ENCODE peak calls at places on chromosomes 11 and 22, in four cellular contexts. One of them, this sample, is unnamed.

GRCh38 chr22:37626144-37626543 is 13.3 kb upstream of the SH3BP1 start:
- DNase-seq in effector memory CD4-positive, alpha-beta T cell: no peak
- DNase-seq in stimulated activated CD4-positive, alpha-beta T cell treated with anti-CD3 and anti-CD28 coated beads, TNF-alpha, amount 100 ng/mL, for 4 hours: no peak
- DNase-seq in Panc1: no peak
- DNase-seq in this sample: no peak

GRCh38 chr11:102263604-102264003 is 53.7 kb upstream of the BIRC3 start:
- DNase-seq in stimulated activated CD4-positive, alpha-beta T cell treated with anti-CD3 and anti-CD28 coated beads, TNF-alpha, amount 100 ng/mL, for 4 hours: no peak
- DNase-seq in Panc1: no peak
- DNase-seq in effector memory CD4-positive, alpha-beta T cell: no peak
- DNase-seq in this sample: no peak

GRCh38 chr11:122183933-122184332 is 67.9 kb upstream of the BLID start:
- DNase-seq in stimulated activated CD4-positive, alpha-beta T cell treated with anti-CD3 and anti-CD28 coated beads, TNF-alpha, amount 100 ng/mL, for 4 hours: no peak
- DNase-seq in effector memory CD4-positive, alpha-beta T cell: no peak
- DNase-seq in Panc1: no peak
- DNase-seq in this sample: no peak

GRCh38 chr22:43234299-43234988 is 47.5 kb upstream of the TTLL12 start:
- DNase-seq in effector memory CD4-positive, alpha-beta T cell: no peak
- DNase-seq in stimulated activated CD4-positive, alpha-beta T cell treated with anti-CD3 and anti-CD28 coated beads, TNF-alpha, amount 100 ng/mL, for 4 hours: no peak
- DNase-seq in Panc1: no peak
- DNase-seq in this sample: no peak

GRCh38 chr11:117391181-117391580 is 63.5 kb downstream of the CEP164 start:
- DNase-seq in stimulated activated CD4-positive, alpha-beta T cell treated with anti-CD3 and anti-CD28 coated beads, TNF-alpha, amount 100 ng/mL, for 4 hours: no peak
- DNase-seq in Panc1: no peak
- DNase-seq in effector memory CD4-positive, alpha-beta T cell: no peak
- DNase-seq in this sample: no peak

GRCh38 chr11:130037881-130038601 is 31.7 kb upstream of the APLP2 start:
- DNase-seq in stimulated activated CD4-positive, alpha-beta T cell treated with anti-CD3 and anti-CD28 coated beads, TNF-alpha, amount 100 ng/mL, for 4 hours: no peak
- DNase-seq in effector memory CD4-positive, alpha-beta T cell: no peak
- DNase-seq in Panc1: no peak
- DNase-seq in this sample: peak

GRCh38 chr22:44127353-44127752 is 53.4 kb upstream of the PARVG start:
- DNase-seq in stimulated activated CD4-positive, alpha-beta T cell treated with anti-CD3 and anti-CD28 coated beads, TNF-alpha, amount 100 ng/mL, for 4 hours: no peak
- DNase-seq in effector memory CD4-positive, alpha-beta T cell: no peak
- DNase-seq in Panc1: no peak
- DNase-seq in this sample: no peak

GRCh38 chr22:24803064-24803542 is 2.9 kb upstream of the SGSM1 start:
- DNase-seq in Panc1: peak
- DNase-seq in stimulated activated CD4-positive, alpha-beta T cell treated with anti-CD3 and anti-CD28 coated beads, TNF-alpha, amount 100 ng/mL, for 4 hours: peak
- DNase-seq in effector memory CD4-positive, alpha-beta T cell: peak
- DNase-seq in this sample: no peak

GRCh38 chr11:107457558-107458271 is at the start of gene CWF19L2:
- DNase-seq in effector memory CD4-positive, alpha-beta T cell: peak
- DNase-seq in Panc1: peak
- DNase-seq in stimulated activated CD4-positive, alpha-beta T cell treated with anti-CD3 and anti-CD28 coated beads, TNF-alpha, amount 100 ng/mL, for 4 hours: peak
- DNase-seq in this sample: peak

GRCh38 chr22:49124588-49124987 is 703.1 kb downstream of the BRD1 start:
- DNase-seq in Panc1: no peak
- DNase-seq in stimulated activated CD4-positive, alpha-beta T cell treated with anti-CD3 and anti-CD28 coated beads, TNF-alpha, amount 100 ng/mL, for 4 hours: no peak
- DNase-seq in effector memory CD4-positive, alpha-beta T cell: no peak
- DNase-seq in this sample: no peak

GRCh38 chr22:19723990-19724827 is 870 bp downstream of the GP1BB start:
- DNase-seq in effector memory CD4-positive, alpha-beta T cell: no peak
- DNase-seq in stimulated activated CD4-positive, alpha-beta T cell treated with anti-CD3 and anti-CD28 coated beads, TNF-alpha, amount 100 ng/mL, for 4 hours: no peak
- DNase-seq in Panc1: no peak
- DNase-seq in this sample: no peak

GRCh38 chr11:115760528-115760837 is 256.3 kb upstream of the CADM1 start:
- DNase-seq in effector memory CD4-positive, alpha-beta T cell: no peak
- DNase-seq in stimulated activated CD4-positive, alpha-beta T cell treated with anti-CD3 and anti-CD28 coated beads, TNF-alpha, amount 100 ng/mL, for 4 hours: no peak
- DNase-seq in Panc1: no peak
- DNase-seq in this sample: no peak

GRCh38 chr11:1507381-1508140 is 21.0 kb upstream of the MOB2 start:
- DNase-seq in effector memory CD4-positive, alpha-beta T cell: no peak
- DNase-seq in stimulated activated CD4-positive, alpha-beta T cell treated with anti-CD3 and anti-CD28 coated beads, TNF-alpha, amount 100 ng/mL, for 4 hours: no peak
- DNase-seq in Panc1: no peak
- DNase-seq in this sample: no peak

GRCh38 chr11:116357769-116358544 is 414.8 kb downstream of the BUD13 start:
- DNase-seq in effector memory CD4-positive, alpha-beta T cell: no peak
- DNase-seq in stimulated activated CD4-positive, alpha-beta T cell treated with anti-CD3 and anti-CD28 coated beads, TNF-alpha, amount 100 ng/mL, for 4 hours: no peak
- DNase-seq in Panc1: no peak
- DNase-seq in this sample: no peak

GRCh38 chr11:114291381-114291780 is 4.8 kb upstream of the NNMT start:
- DNase-seq in Panc1: no peak
- DNase-seq in effector memory CD4-positive, alpha-beta T cell: no peak
- DNase-seq in stimulated activated CD4-positive, alpha-beta T cell treated with anti-CD3 and anti-CD28 coated beads, TNF-alpha, amount 100 ng/mL, for 4 hours: no peak
- DNase-seq in this sample: peak

GRCh38 chr22:36853407-36854099 is 7.3 kb upstream of the NCF4 start:
- DNase-seq in effector memory CD4-positive, alpha-beta T cell: peak
- DNase-seq in stimulated activated CD4-positive, alpha-beta T cell treated with anti-CD3 and anti-CD28 coated beads, TNF-alpha, amount 100 ng/mL, for 4 hours: peak
- DNase-seq in Panc1: no peak
- DNase-seq in this sample: no peak

GRCh38 chr11:16860632-16861031 is 122.2 kb downstream of the C11orf58 start:
- DNase-seq in effector memory CD4-positive, alpha-beta T cell: no peak
- DNase-seq in Panc1: no peak
- DNase-seq in stimulated activated CD4-positive, alpha-beta T cell treated with anti-CD3 and anti-CD28 coated beads, TNF-alpha, amount 100 ng/mL, for 4 hours: no peak
- DNase-seq in this sample: no peak

GRCh38 chr11:102603091-102603490 is 22.0 kb downstream of the MMP20 start:
- DNase-seq in stimulated activated CD4-positive, alpha-beta T cell treated with anti-CD3 and anti-CD28 coated beads, TNF-alpha, amount 100 ng/mL, for 4 hours: no peak
- DNase-seq in Panc1: no peak
- DNase-seq in effector memory CD4-positive, alpha-beta T cell: no peak
- DNase-seq in this sample: peak

GRCh38 chr11:123822591-123822990 is 16.4 kb upstream of the OR6M1 start:
- DNase-seq in stimulated activated CD4-positive, alpha-beta T cell treated with anti-CD3 and anti-CD28 coated beads, TNF-alpha, amount 100 ng/mL, for 4 hours: no peak
- DNase-seq in effector memory CD4-positive, alpha-beta T cell: no peak
- DNase-seq in Panc1: no peak
- DNase-seq in this sample: no peak

GRCh38 chr11:57434640-57435546 is 8.0 kb upstream of the SLC43A3 start:
- DNase-seq in stimulated activated CD4-positive, alpha-beta T cell treated with anti-CD3 and anti-CD28 coated beads, TNF-alpha, amount 100 ng/mL, for 4 hours: no peak
- DNase-seq in Panc1: no peak
- DNase-seq in effector memory CD4-positive, alpha-beta T cell: no peak
- DNase-seq in this sample: peak

GRCh38 chr11:94550513-94550912 is 6.8 kb downstream of the FUT4 start:
- DNase-seq in Panc1: no peak
- DNase-seq in effector memory CD4-positive, alpha-beta T cell: no peak
- DNase-seq in stimulated activated CD4-positive, alpha-beta T cell treated with anti-CD3 and anti-CD28 coated beads, TNF-alpha, amount 100 ng/mL, for 4 hours: no peak
- DNase-seq in this sample: no peak

GRCh38 chr11:75476716-75477613 is 44.0 kb upstream of the KLHL35 start:
- DNase-seq in stimulated activated CD4-positive, alpha-beta T cell treated with anti-CD3 and anti-CD28 coated beads, TNF-alpha, amount 100 ng/mL, for 4 hours: no peak
- DNase-seq in Panc1: no peak
- DNase-seq in effector memory CD4-positive, alpha-beta T cell: no peak
- DNase-seq in this sample: no peak

GRCh38 chr22:32202539-32203180 is 2.2 kb downstream of the RFPL2 start:
- DNase-seq in stimulated activated CD4-positive, alpha-beta T cell treated with anti-CD3 and anti-CD28 coated beads, TNF-alpha, amount 100 ng/mL, for 4 hours: no peak
- DNase-seq in effector memory CD4-positive, alpha-beta T cell: no peak
- DNase-seq in Panc1: no peak
- DNase-seq in this sample: peak

GRCh38 chr11:1733716-1734351 is 16.6 kb downstream of the IFITM10 start:
- DNase-seq in stimulated activated CD4-positive, alpha-beta T cell treated with anti-CD3 and anti-CD28 coated beads, TNF-alpha, amount 100 ng/mL, for 4 hours: no peak
- DNase-seq in Panc1: no peak
- DNase-seq in effector memory CD4-positive, alpha-beta T cell: no peak
- DNase-seq in this sample: no peak

GRCh38 chr11:72263363-72263762 is 19.4 kb upstream of the PHOX2A start:
- DNase-seq in Panc1: no peak
- DNase-seq in effector memory CD4-positive, alpha-beta T cell: no peak
- DNase-seq in stimulated activated CD4-positive, alpha-beta T cell treated with anti-CD3 and anti-CD28 coated beads, TNF-alpha, amount 100 ng/mL, for 4 hours: no peak
- DNase-seq in this sample: peak

GRCh38 chr11:86804871-86805415 is 4.6 kb downstream of the PRSS23 start:
- DNase-seq in Panc1: no peak
- DNase-seq in effector memory CD4-positive, alpha-beta T cell: no peak
- DNase-seq in stimulated activated CD4-positive, alpha-beta T cell treated with anti-CD3 and anti-CD28 coated beads, TNF-alpha, amount 100 ng/mL, for 4 hours: no peak
- DNase-seq in this sample: no peak

GRCh38 chr22:27113211-27114030 is 456.0 kb downstream of the MIAT start:
- DNase-seq in Panc1: no peak
- DNase-seq in stimulated activated CD4-positive, alpha-beta T cell treated with anti-CD3 and anti-CD28 coated beads, TNF-alpha, amount 100 ng/mL, for 4 hours: no peak
- DNase-seq in effector memory CD4-positive, alpha-beta T cell: no peak
- DNase-seq in this sample: peak

GRCh38 chr11:1207451-1208360 is 15.2 kb upstream of the MUC5B start:
- DNase-seq in stimulated activated CD4-positive, alpha-beta T cell treated with anti-CD3 and anti-CD28 coated beads, TNF-alpha, amount 100 ng/mL, for 4 hours: no peak
- DNase-seq in effector memory CD4-positive, alpha-beta T cell: no peak
- DNase-seq in Panc1: no peak
- DNase-seq in this sample: no peak

GRCh38 chr11:83793332-83793731 is 507.2 kb upstream of the CCDC90B start:
- DNase-seq in effector memory CD4-positive, alpha-beta T cell: no peak
- DNase-seq in stimulated activated CD4-positive, alpha-beta T cell treated with anti-CD3 and anti-CD28 coated beads, TNF-alpha, amount 100 ng/mL, for 4 hours: no peak
- DNase-seq in Panc1: no peak
- DNase-seq in this sample: no peak

This sample was measured in RCC 7860.